ENCODE peak calls at places on chromosome 21, in six cellular contexts. O, V, E, D, F and U are unnamed samples.

GRCh38 chr21:42148584-42148983 is 70.4 kb upstream of the ABCG1 start:
- DNase-seq in O (no peak), V (no peak), E (no peak), D (no peak), F (no peak), U (no peak)

GRCh38 chr21:25453524-25453923 is 153.8 kb downstream of the MRPL39 start:
- DNase-seq in O (no peak), V (no peak), E (peak; percentile 15), D (no peak), F (no peak), U (no peak)

GRCh38 chr21:46059195-46059594 is 38.7 kb upstream of the COL6A2 start:
- DNase-seq in O (no peak), V (no peak), E (no peak), D (no peak), F (no peak), U (no peak)

GRCh38 chr21:33655591-33656221 is 13.4 kb downstream of the ITSN1 start:
- DNase-seq in O (no peak), V (no peak), E (peak; percentile 50), D (no peak), F (no peak), U (no peak)

GRCh38 chr21:31298618-31299269 is 45.3 kb downstream of the TIAM1 start:
- DNase-seq in O (no peak), V (no peak), E (no peak), D (no peak), F (no peak), U (no peak)

GRCh38 chr21:38958940-38959685 is 153.4 kb downstream of the ETS2 start:
- DNase-seq in O (no peak), V (no peak), E (peak; percentile 67), D (no peak), F (peak; percentile 69), U (no peak)

GRCh38 chr21:44574457-44575306 is 1.2 kb downstream of the KRTAP10-4 start:
- DNase-seq in O (no peak), V (no peak), E (no peak), D (peak; percentile 59), F (no peak), U (peak; percentile 18)

GRCh38 chr21:35940074-35940927 is 120.0 kb downstream of the SETD4 start:
- DNase-seq in O (peak; percentile 54), V (no peak), E (peak; percentile 74), D (peak; percentile 90), F (peak; percentile 59), U (peak; percentile 73)

GRCh38 chr21:39014751-39015150 is 168.5 kb downstream of the PSMG1 start:
- DNase-seq in O (no peak), V (no peak), E (peak; percentile 83), D (no peak), F (peak; percentile 70), U (no peak)

GRCh38 chr21:29520146-29520545 is 221.4 kb downstream of the BACH1 start:
- DNase-seq in O (no peak), V (no peak), E (no peak), D (no peak), F (no peak), U (no peak)

GRCh38 chr21:29271927-29272333 is 26.8 kb upstream of the BACH1 start:
- DNase-seq in O (no peak), V (no peak), E (peak; percentile 18), D (no peak), F (peak; percentile 19), U (no peak)

GRCh38 chr21:33432496-33432895 is 29.3 kb downstream of the IFNGR2 start:
- DNase-seq in O (no peak), V (no peak), E (no peak), D (no peak), F (no peak), U (no peak)

GRCh38 chr21:18743523-18743922 is 339.9 kb upstream of the TMPRSS15 start:
- DNase-seq in O (no peak), V (no peak), E (no peak), D (no peak), F (no peak), U (no peak)

GRCh38 chr21:35179990-35180557 is 131.0 kb upstream of the RUNX1 start:
- DNase-seq in O (no peak), V (no peak), E (peak; percentile 31), D (no peak), F (peak; percentile 36), U (no peak)

GRCh38 chr21:41819236-41819855 is 52.5 kb upstream of the RIPK4 start:
- DNase-seq in O (no peak), V (no peak), E (no peak), D (no peak), F (no peak), U (no peak)